ENCODE peak calls at places on chromosomes 11 and 22, in ten cellular contexts. O is foreskin keratinocyte, D is lower lobe of right lung, C is AG04450, Z is neural crest cell, G is neural progenitor cell, A is cardiac muscle cell, N is fibroblast of lung, W is left lung, T is mucosa of descending colon. I is an unnamed sample.

GRCh38 chr22:39997939-39998726 is 3.4 kb downstream of the FAM83F start:
- DNase-seq in O (peak; percentile 69), D (no peak), C (no peak), Z (no peak), G (peak; percentile 70), A (peak; percentile 48), N (no peak), W (no peak), T (peak; percentile 84), I (no peak)

GRCh38 chr11:73230276-73230875 is 12.3 kb downstream of the P2RY2 start:
- DNase-seq in O (no peak), D (no peak), C (no peak), Z (no peak), G (no peak), A (no peak), N (no peak), W (no peak), T (no peak), I (no peak)

GRCh38 chr22:49014227-49015201 is 813.2 kb downstream of the BRD1 start:
- DNase-seq in O (no peak), D (peak; percentile 38), C (no peak), Z (no peak), G (no peak), A (no peak), N (no peak), W (no peak), T (no peak), I (no peak)

GRCh38 chr22:39937881-39938280 is 22.3 kb upstream of the TMA7B start:
- DNase-seq in O (no peak), D (no peak), C (no peak), Z (no peak), G (no peak), A (no peak), N (no peak), W (no peak), T (no peak), I (no peak)

GRCh38 chr22:45919504-45920286 is 57.3 kb downstream of the WNT7B start:
- DNase-seq in O (peak; percentile 33), D (peak; percentile 82), C (no peak), Z (no peak), G (no peak), A (no peak), N (no peak), W (peak; percentile 88), T (no peak), I (no peak)

GRCh38 chr11:30172872-30173271 is 57.9 kb upstream of the FSHB start:
- DNase-seq in O (no peak), D (no peak), C (no peak), Z (no peak), G (peak; percentile 10), A (peak; percentile 43), N (no peak), W (no peak), T (no peak), I (no peak)

GRCh38 chr11:10898003-10898762 is 40.3 kb upstream of the ZBED5 start:
- DNase-seq in O (no peak), D (no peak), C (no peak), Z (no peak), G (no peak), A (no peak), N (no peak), W (no peak), T (no peak), I (no peak)

GRCh38 chr22:25364736-25365241 is 145.3 kb downstream of the CRYBB2 start:
- DNase-seq in O (no peak), D (peak; percentile 50), C (no peak), Z (no peak), G (no peak), A (no peak), N (no peak), W (peak; percentile 67), T (peak; percentile 78), I (no peak)

GRCh38 chr11:72782081-72782920 is 11.5 kb downstream of the STARD10 start:
- DNase-seq in O (peak; percentile 32), D (peak; percentile 56), C (no peak), Z (no peak), G (peak; percentile 45), A (no peak), N (no peak), W (peak; percentile 44), T (peak; percentile 79), I (no peak)

GRCh38 chr11:4551346-4551979 is 6.5 kb downstream of the OR52M1 start:
- DNase-seq in O (no peak), D (no peak), C (no peak), Z (no peak), G (peak; percentile 10), A (no peak), N (no peak), W (no peak), T (no peak), I (no peak)

GRCh38 chr11:7904910-7905309 is 26.2 kb downstream of the OR10A6 start:
- DNase-seq in O (peak; percentile 61), D (no peak), C (peak; percentile 37), Z (no peak), G (peak; percentile 33), A (no peak), N (peak; percentile 62), W (no peak), T (no peak), I (no peak)
- TF ChIP-seq CTCF in O (peak; percentile 78), D (no peak), C (peak; percentile 61), Z (no peak), G (peak; percentile 46), A (no peak), N (peak; percentile 42), W (no peak), T (no peak), I (no peak)

GRCh38 chr11:61890536-61891330 is 612 bp downstream of the FADS3 start:
- DNase-seq in O (peak; percentile 33), D (peak; percentile 74), C (no peak), Z (no peak), G (peak; percentile 71), A (peak; percentile 66), N (peak; percentile 58), W (peak; percentile 81), T (peak; percentile 64), I (peak; percentile 28)
- TF ChIP-seq CTCF in O (peak; percentile 10), D (no peak), C (no peak), Z (peak; percentile 35), G (peak; percentile 27), A (no peak), N (no peak), W (no peak), T (no peak), I (no peak)

GRCh38 chr11:35964846-35965245 is 21.0 kb downstream of the LDLRAD3 start:
- DNase-seq in O (no peak), D (no peak), C (no peak), Z (no peak), G (no peak), A (peak; percentile 34), N (no peak), W (no peak), T (no peak), I (no peak)
- TF ChIP-seq CTCF in O (no peak), D (no peak), C (no peak), Z (no peak), G (no peak), A (no peak), N (no peak), W (no peak), T (no peak), I (no peak)

GRCh38 chr11:20592741-20593140 is 6.7 kb upstream of the SLC6A5 start:
- DNase-seq in O (no peak), D (no peak), C (no peak), Z (no peak), G (no peak), A (no peak), N (no peak), W (no peak), T (no peak), I (no peak)
- TF ChIP-seq CTCF in O (peak; percentile 18), D (no peak), C (no peak), Z (no peak), G (no peak), A (no peak), N (no peak), W (no peak), T (no peak), I (no peak)

DNA sequence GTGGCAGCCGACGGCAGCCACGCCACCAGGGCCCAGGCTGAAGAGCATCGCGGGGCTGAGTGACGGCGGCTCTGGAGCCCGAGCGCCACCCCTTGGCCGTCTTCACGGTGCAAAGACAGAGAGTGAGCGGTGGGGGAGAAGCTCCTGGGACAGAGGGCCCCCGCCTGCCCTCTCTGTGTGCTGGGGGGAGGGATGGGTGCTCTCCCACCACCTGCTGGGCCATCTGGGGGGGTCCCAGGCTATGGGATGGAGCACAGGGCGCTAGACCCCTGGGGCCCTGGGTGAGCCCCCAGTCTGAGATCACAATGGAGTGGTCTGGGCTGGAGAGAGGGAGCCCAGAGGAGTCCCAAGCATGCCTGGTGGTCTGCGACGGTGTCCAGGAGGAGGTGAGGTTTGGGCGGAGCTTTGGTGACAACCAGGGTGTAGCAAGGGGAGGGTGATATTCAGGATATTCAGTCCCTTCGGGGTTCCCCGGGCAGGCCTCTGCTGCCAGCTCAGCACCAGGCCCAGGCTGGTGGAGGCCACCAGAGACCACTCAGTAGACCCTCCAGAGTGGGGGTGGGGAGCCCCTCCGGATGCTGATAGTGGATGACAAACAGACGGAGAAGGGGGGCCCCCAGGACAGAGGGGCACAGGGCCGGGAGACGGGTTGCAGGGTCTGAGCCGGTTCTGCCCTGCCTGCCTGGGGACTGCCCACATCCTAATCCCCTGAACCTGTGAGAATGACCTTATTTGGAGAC is 78.1 kb upstream of the PRR5 start:
- DNase-seq in O (no peak), D (peak; percentile 39), C (no peak), Z (peak; percentile 38), G (peak; percentile 72), A (peak; percentile 61), N (peak; percentile 17), W (peak; percentile 67), T (no peak), I (no peak)
- TF ChIP-seq CTCF in O (peak; percentile 71), D (no peak), C (peak; percentile 63), Z (peak; percentile 64), G (peak; percentile 66), A (peak; percentile 57), N (no peak), W (no peak), T (no peak), I (no peak)

GRCh38 chr11:64803163-64803845 is at the start of gene MAP4K2:
- DNase-seq in O (peak; percentile 73), D (peak; percentile 92), C (peak; percentile 33), Z (peak; percentile 75), G (peak; percentile 97), A (peak; percentile 89), N (peak; percentile 82), W (peak; percentile 98), T (peak; percentile 94), I (peak; percentile 91)
- TF ChIP-seq CTCF in O (peak; percentile 60), D (peak; percentile 35), C (peak; percentile 7), Z (peak; percentile 43), G (peak; percentile 38), A (peak; percentile 12), N (no peak), W (no peak), T (no peak), I (peak; percentile 16)

GRCh38 chr22:37930952-37931440 is 22.4 kb downstream of the C22orf23 start:
- DNase-seq in O (no peak), D (no peak), C (no peak), Z (no peak), G (no peak), A (no peak), N (no peak), W (no peak), T (no peak), I (no peak)
- TF ChIP-seq CTCF in O (no peak), D (no peak), C (peak; percentile 22), Z (no peak), G (no peak), A (no peak), N (no peak), W (no peak), T (no peak), I (no peak)

I was measured in natural killer cell.